ENCODE peak calls at places on chromosome 5, in four cellular contexts. S is GM12891; A is activated T-helper 9 cell treated with anti-CD3 and anti-CD28 coated beads, Interleukin-2, amount 50 U/mL, for 16 hours; K is activated T-cell treated with anti-CD3 and anti-CD28 coated beads, Interleukin-2, amount 50 U/mL, for 72 hours. D is an unnamed sample.
A peak's percentile ranks its signal among the peaks of the same experiment; 100 is the strongest.

GRCh38 chr5:9924614-9925013 is 294.5 kb upstream of the TAS2R1 start:
- DNase-seq in K (no peak), S (no peak), A (no peak), D (no peak)

GRCh38 chr5:94025788-94026473 is 284.5 kb upstream of the POU5F2 start:
- DNase-seq in S (no peak), A (no peak), K (no peak), D (no peak)

GRCh38 chr5:83474170-83474796 is 2.7 kb downstream of the VCAN start:
- DNase-seq in K (peak; percentile 51), S (peak; percentile 41), A (no peak), D (peak; percentile 74)

GRCh38 chr5:66969963-66970362 is 226.6 kb downstream of the CD180 start:
- DNase-seq in K (no peak), S (no peak), A (no peak), D (no peak)

GRCh38 chr5:156815988-156816599 is 34.0 kb upstream of the PPP1R2B start:
- DNase-seq in S (peak; percentile 22), A (no peak), K (peak; percentile 50), D (no peak)

GRCh38 chr5:157607371-157608161 is 32.0 kb upstream of the ADAM19 start:
- DNase-seq in A (peak; percentile 57), S (no peak), K (peak; percentile 66), D (no peak)

GRCh38 chr5:114678778-114679177 is 316.9 kb downstream of the KCNN2 start:
- DNase-seq in S (no peak), K (no peak), A (no peak), D (no peak)

GRCh38 chr5:173567548-173567947 is 48.9 kb downstream of the BOD1 start:
- DNase-seq in A (no peak), K (no peak), S (no peak), D (no peak)

GRCh38 chr5:95798048-95798447 is 24.5 kb downstream of the GLRX start:
- DNase-seq in A (no peak), K (no peak), S (no peak), D (no peak)

GRCh38 chr5:55307383-55308253 is at the start of the genes DHX29 and MTREX:
- DNase-seq in K (peak; percentile 91), A (peak; percentile 83), S (peak; percentile 72), D (peak; percentile 74)

GRCh38 chr5:17123785-17124184 is 93.6 kb upstream of the BASP1 start:
- DNase-seq in K (no peak), A (no peak), S (no peak), D (no peak)

GRCh38 chr5:33180900-33181299 is 259.9 kb upstream of the TARS1 start:
- DNase-seq in A (no peak), S (no peak), K (no peak), D (no peak)

GRCh38 chr5:141322261-141322660 is 1.7 kb upstream of the TAF7 start:
- DNase-seq in K (no peak), S (no peak), A (no peak), D (no peak)

GRCh38 chr5:73444499-73445432 is 3.8 kb downstream of the FOXD1 start:
- DNase-seq in K (no peak), S (no peak), A (no peak), D (no peak)

GRCh38 chr5:92337772-92338234 is 954.7 kb upstream of the ARRDC3 start:
- DNase-seq in S (no peak), A (no peak), K (no peak), D (no peak)

GRCh38 chr5:140114341-140115185 is 654 bp downstream of the PURA start:
- DNase-seq in K (peak; percentile 64), S (no peak), A (peak; percentile 13), D (no peak)

GRCh38 chr5:11239261-11239660 is 478.2 kb upstream of the DAP start:
- DNase-seq in S (no peak), K (no peak), A (no peak), D (no peak)

GRCh38 chr5:160511280-160511929 is 89.8 kb downstream of the PTTG1 start:
- DNase-seq in A (no peak), S (no peak), K (no peak), D (no peak)

GRCh38 chr5:179343902-179344300 is 1.4 kb downstream of the ADAMTS2 start:
- DNase-seq in A (no peak), S (no peak), K (no peak), D (no peak)

GRCh38 chr5:111158105-111158744 is 66.0 kb upstream of the CAMK4 start:
- DNase-seq in A (peak; percentile 61), S (peak; percentile 18), K (peak; percentile 79), D (peak; percentile 8)

GRCh38 chr5:30734118-30734517 is 459.4 kb upstream of the CDH6 start:
- DNase-seq in K (no peak), A (no peak), S (no peak), D (no peak)

GRCh38 chr5:73450041-73450598 is 1.5 kb upstream of the FOXD1 start:
- DNase-seq in A (no peak), K (no peak), S (no peak), D (no peak)

GRCh38 chr5:1673042-1673674 is 126.5 kb downstream of the MRPL36 start:
- DNase-seq in K (no peak), A (no peak), S (no peak), D (no peak)

GRCh38 chr5:168472329-168472728 is 13.9 kb upstream of the RARS1 start:
- DNase-seq in S (no peak), A (no peak), K (no peak), D (no peak)

GRCh38 chr5:69364850-69365249 is 4.5 kb downstream of the AK6 start:
- DNase-seq in K (no peak), S (no peak), A (no peak), D (no peak)

GRCh38 chr5:36407396-36407795 is 105.7 kb upstream of the RANBP3L start:
- DNase-seq in K (no peak), A (no peak), S (no peak), D (no peak)

GRCh38 chr5:169631360-169631759 is 5.7 kb upstream of the DOCK2 start:
- DNase-seq in S (no peak), A (no peak), K (no peak), D (no peak)

GRCh38 chr5:163564321-163564924 is 59.0 kb downstream of the MAT2B start:
- DNase-seq in K (peak; percentile 75), S (peak; percentile 23), A (peak; percentile 37), D (no peak)

GRCh38 chr5:139900546-139901250 is 105.1 kb downstream of the PSD2 start:
- DNase-seq in A (no peak), S (no peak), K (no peak), D (no peak)

GRCh38 chr5:110386782-110387181 is 339.7 kb downstream of the TMEM232 start:
- DNase-seq in A (no peak), S (no peak), K (no peak), D (no peak)

GRCh38 chr5:65018763-65019162 is 250.0 kb downstream of the CWC27 start:
- DNase-seq in K (no peak), A (no peak), S (no peak), D (no peak)

GRCh38 chr5:60395712-60396329 is 304.1 kb downstream of the DEPDC1B start:
- DNase-seq in S (no peak), K (no peak), A (no peak), D (no peak)

GRCh38 chr5:1401681-1402096 is 43.6 kb downstream of the SLC6A3 start:
- DNase-seq in K (no peak), S (no peak), A (no peak), D (no peak)

GRCh38 chr5:88883059-88883565 is at the start of gene MEF2C:
- DNase-seq in S (no peak), A (no peak), K (peak; percentile 9), D (peak; percentile 37)

GRCh38 chr5:53161876-53162275 is 52.3 kb upstream of the MOCS2 start:
- DNase-seq in S (no peak), A (no peak), K (no peak), D (no peak)

GRCh38 chr5:41747291-41747690 is 122.9 kb downstream of the OXCT1 start:
- DNase-seq in A (no peak), K (no peak), S (no peak), D (peak; percentile 2)

GRCh38 chr5:11791777-11792176 is 112.5 kb downstream of the CTNND2 start:
- DNase-seq in S (no peak), K (no peak), A (no peak), D (no peak)

GRCh38 chr5:7876867-7877266 is 7.9 kb downstream of the MTRR start:
- DNase-seq in A (no peak), K (peak; percentile 37), S (no peak), D (no peak)

D was measured in thoracic aorta.